ENCODE peak calls at places on chromosomes 16 and 17, in eight cellular contexts. Y is aorta, F is right lobe of liver, U is HCT116, P is cardiac muscle cell, H is psoas muscle, O is colonic mucosa, Z is neural progenitor cell. J is an unnamed sample. For H3K4me1, the result is how much of the 10 kb centered on the place peaks cover.

GRCh38 chr17:12128946-12129345 is 108.3 kb downstream of the MAP2K4 start:
- DNase-seq in Y (no peak), F (no peak), U (no peak), P (no peak), H (no peak), O (no peak), Z (no peak), J (no peak)

GRCh38 chr16:88685156-88686061 is 898 bp downstream of the SNAI3 start:
- DNase-seq in Y (no peak), F (peak), U (no peak), P (no peak), H (no peak), O (no peak), Z (peak), J (no peak)

GRCh38 chr16:63289834-63290460 is 1253.7 kb upstream of the CDH8 start:
- DNase-seq in Y (no peak), F (no peak), U (no peak), P (peak), H (no peak), O (peak), Z (peak), J (no peak)

GRCh38 chr16:13756411-13756810 is 163.5 kb upstream of the ERCC4 start:
- DNase-seq in Y (no peak), F (no peak), U (no peak), P (no peak), H (no peak), O (no peak), Z (peak), J (no peak)

GRCh38 chr17:28746611-28747045 is 2.8 kb downstream of the TRAF4 start:
- DNase-seq in Y (peak), F (peak), U (no peak), P (no peak), H (no peak), O (peak), Z (peak), J (no peak)

GRCh38 chr17:58991718-58992331 is 114.9 kb downstream of the TRIM37 start:
- DNase-seq in Y (no peak), F (peak), U (no peak), P (no peak), H (no peak), O (peak), Z (no peak), J (no peak)

GRCh38 chr17:4235372-4236279 is 28.2 kb downstream of the ANKFY1 start:
- DNase-seq in Y (no peak), F (peak), U (no peak), P (no peak), H (no peak), O (no peak), Z (no peak), J (no peak)

GRCh38 chr17:57243171-57243622 is 13.1 kb upstream of the MSI2 start:
- DNase-seq in Y (peak), F (peak), U (peak), P (peak), H (peak), O (peak), Z (peak), J (peak)

GRCh38 chr16:86209202-86209601 is 301.1 kb upstream of the FOXF1 start:
- DNase-seq in Y (no peak), F (no peak), U (no peak), P (no peak), H (no peak), O (no peak), Z (no peak), J (no peak)

GRCh38 chr17:81196505-81197408 is 26.0 kb downstream of the CEP131 start:
- DNase-seq in Y (no peak), F (no peak), U (no peak), P (no peak), H (no peak), O (no peak), Z (no peak), J (peak)

GRCh38 chr16:680967-681745 is 946 bp downstream of the STUB1 start:
- DNase-seq in Y (no peak), F (peak), U (no peak), P (peak), H (peak), O (peak), Z (peak), J (peak)

GRCh38 chr16:19804538-19805323 is 79.9 kb downstream of the GPRC5B start:
- DNase-seq in Y (peak), F (peak), U (no peak), P (no peak), H (peak), O (peak), Z (peak), J (peak)

GRCh38 chr17:74758846-74759163 is 10.4 kb downstream of the NHERF1 start:
- DNase-seq in Y (no peak), F (no peak), U (no peak), P (no peak), H (no peak), O (no peak), Z (no peak), J (no peak)

GRCh38 chr17:73800893-73801292 is 156.6 kb upstream of the SDK2 start:
- DNase-seq in Y (no peak), F (no peak), U (no peak), P (no peak), H (no peak), O (no peak), Z (no peak), J (no peak)

GRCh38 chr16:23949630-23950290 is 114.0 kb downstream of the PRKCB start:
- DNase-seq in Y (peak), F (no peak), U (no peak), P (no peak), H (peak), O (peak), Z (no peak), J (no peak)

GRCh38 chr16:87308826-87309225 is 8.4 kb downstream of the C16orf95 start:
- DNase-seq in Y (no peak), F (no peak), U (no peak), P (no peak), H (no peak), O (no peak), Z (no peak), J (no peak)

GRCh38 chr16:67372664-67373063 is 20.6 kb downstream of the TPPP3 start:
- DNase-seq in Y (no peak), F (no peak), U (peak), P (no peak), H (no peak), O (no peak), Z (no peak), J (no peak)

GRCh38 chr16:82260212-82260795 is 90.3 kb upstream of the MPHOSPH6 start:
- DNase-seq in Y (no peak), F (no peak), U (no peak), P (no peak), H (no peak), O (no peak), Z (no peak), J (no peak)

GRCh38 chr17:55709984-55710383 is 12.7 kb downstream of the TMEM100 start:
- DNase-seq in Y (peak), F (no peak), U (no peak), P (no peak), H (peak), O (no peak), Z (no peak), J (no peak)

GRCh38 chr16:66483689-66484452 is 56.8 kb downstream of the BEAN1 start:
- DNase-seq in Y (peak), F (peak), U (peak), P (peak), H (peak), O (peak), Z (peak), J (peak)

GRCh38 chr16:23064642-23065041 is 84.6 kb downstream of the USP31 start:
- DNase-seq in Y (no peak), F (no peak), U (no peak), P (no peak), H (no peak), O (no peak), Z (no peak), J (peak)

DNA sequence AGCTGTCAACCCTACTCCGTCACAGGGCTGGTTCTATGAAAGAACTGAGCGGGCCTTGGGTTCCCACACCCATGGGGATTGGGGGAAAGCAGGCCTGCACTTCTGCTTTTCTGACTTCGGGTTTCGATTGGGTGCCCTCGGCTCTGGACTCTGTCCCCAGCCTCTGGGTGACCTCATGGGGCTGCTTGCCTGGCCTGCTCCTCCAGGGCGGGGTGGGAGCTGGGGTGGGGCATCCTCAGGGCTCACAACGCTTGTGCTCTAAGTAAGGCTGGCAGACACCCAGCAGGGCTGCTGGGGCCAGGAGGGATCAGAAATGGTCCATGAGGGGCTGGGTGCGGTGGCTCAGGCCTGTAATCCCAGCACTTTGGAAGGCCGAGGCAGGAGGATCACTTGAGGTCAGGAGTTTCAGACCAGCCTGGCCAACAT is 19.2 kb downstream of the ARHGAP27 start:
- DNase-seq in Y (peak), F (no peak), U (no peak), P (no peak), H (peak), O (peak), Z (no peak), J (no peak)
- H3K4me3 ChIP-seq in Y (no peak), F (no peak), U (no peak), P (no peak), H (no peak), O (no peak), Z (no peak), J (no peak)

GRCh38 chr16:4962716-4963115 is 4.6 kb downstream of the SEC14L5 start:
- DNase-seq in Y (no peak), F (no peak), U (no peak), P (no peak), H (no peak), O (no peak), Z (no peak), J (no peak)
- H3K4me1 ChIP-seq in Y (under half), F (under half), U (under half), P (under half), H (under half), O (under half), Z (under half), J (under half)

DNA sequence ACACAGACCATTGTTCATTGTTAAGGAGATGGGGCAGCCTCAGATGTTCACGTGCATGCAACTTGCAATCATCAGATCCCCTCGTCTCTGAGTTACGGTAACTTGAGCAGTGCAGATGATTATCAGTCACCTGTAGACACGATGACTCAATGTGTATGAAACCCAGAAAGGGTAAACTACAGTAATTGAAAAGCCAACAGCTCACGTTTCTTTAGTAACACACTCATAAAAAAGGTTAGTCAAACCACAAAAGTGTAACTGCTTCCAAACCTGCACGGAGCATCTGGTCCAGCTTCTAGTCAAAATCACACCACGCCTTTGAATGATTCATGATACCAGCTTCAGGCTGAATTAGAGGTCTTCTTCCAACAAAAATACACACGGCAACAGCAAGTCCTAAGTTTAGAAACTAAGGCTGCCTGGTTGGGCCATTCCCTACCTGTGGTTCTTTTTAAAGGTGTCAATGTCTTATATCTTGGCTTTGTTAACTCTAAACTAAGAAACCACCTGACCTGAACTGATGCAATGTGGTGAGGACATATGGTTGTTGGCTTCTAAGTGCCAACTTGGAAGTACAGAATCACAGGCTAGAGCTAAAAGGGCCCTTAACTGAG is 32.3 kb downstream of the GRB7 start:
- DNase-seq in Y (no peak), F (no peak), U (peak), P (no peak), H (no peak), O (no peak), Z (no peak), J (no peak)
- H3K4me3 ChIP-seq in Y (no peak), F (no peak), U (no peak), P (no peak), H (no peak), O (no peak), Z (no peak), J (no peak)

DNA sequence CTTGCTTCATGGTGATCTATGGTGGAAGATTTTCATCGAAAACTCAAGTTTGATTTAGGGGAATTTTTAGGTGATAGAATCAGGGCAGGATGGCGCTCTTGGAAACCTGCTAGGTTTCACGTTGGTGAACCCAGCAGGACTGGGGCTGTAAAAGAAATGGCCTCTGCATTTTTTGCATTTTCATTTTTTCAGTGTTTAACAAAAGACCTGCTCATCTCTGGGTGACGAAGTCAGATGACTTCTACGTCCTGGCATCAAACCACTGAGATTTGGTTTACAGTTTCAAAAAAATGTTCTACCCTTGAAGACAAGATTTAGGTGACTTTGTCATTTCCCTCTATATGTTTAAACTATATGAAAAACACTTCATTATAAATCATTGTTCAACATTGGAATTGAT is 1.9 kb downstream of the PGS1 start:
- DNase-seq in Y (no peak), F (no peak), U (no peak), P (no peak), H (no peak), O (no peak), Z (no peak), J (no peak)
- H3K4me1 ChIP-seq in Y (under half), F (under half), U (under half), P (under half), H (half or more), O (under half), Z (under half), J (half or more)

DNA sequence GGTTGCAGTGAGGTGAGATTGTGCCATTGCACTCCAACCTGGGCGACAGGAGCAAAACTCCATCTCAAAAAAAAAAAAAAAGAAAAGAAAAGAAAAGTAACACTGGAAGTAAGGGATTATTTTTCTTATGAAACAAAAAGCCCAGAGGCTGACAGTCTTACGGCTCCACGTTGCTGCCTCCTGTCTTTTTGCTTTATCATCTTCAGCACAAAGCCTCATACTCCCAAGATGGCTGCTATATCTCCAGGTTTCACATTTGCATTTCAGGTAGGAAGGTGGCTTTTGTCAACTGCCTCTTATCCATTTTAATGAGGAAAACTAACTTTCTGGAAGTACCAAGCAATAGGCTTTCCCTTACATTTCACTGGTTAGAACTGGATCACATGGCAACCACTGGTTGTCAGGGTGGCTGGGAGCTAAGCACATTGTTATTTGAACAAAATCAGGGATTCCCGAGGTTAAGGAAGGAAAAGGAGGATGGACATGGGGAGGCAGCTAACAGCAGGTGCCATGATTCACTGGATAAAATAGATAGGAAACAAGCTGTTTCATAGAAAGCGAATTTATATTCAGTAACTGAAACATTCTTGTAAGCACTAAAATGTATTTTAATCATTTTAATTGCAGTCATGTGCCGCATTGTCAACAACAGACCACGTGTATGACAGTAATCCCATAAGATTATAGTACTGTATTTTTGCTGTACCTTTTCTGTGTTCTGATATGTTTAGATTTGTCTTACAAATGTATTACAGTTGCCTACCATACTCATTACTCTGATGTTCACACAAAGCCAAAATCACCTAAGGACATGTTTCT is 58.6 kb downstream of the KSR1 start:
- DNase-seq in Y (no peak), F (no peak), U (no peak), P (no peak), H (no peak), O (no peak), Z (no peak), J (no peak)
- H3K4me3 ChIP-seq in Y (no peak), F (no peak), U (no peak), P (no peak), H (no peak), O (no peak), Z (no peak), J (no peak)

GRCh38 chr16:8958344-8958808 is 5.3 kb downstream of the USP7 start:
- DNase-seq in Y (peak), F (no peak), U (no peak), P (no peak), H (peak), O (peak), Z (peak), J (no peak)
- H3K4me1 ChIP-seq in Y (under half), F (under half), U (under half), P (half or more), H (half or more), O (under half), Z (half or more), J (half or more)

DNA sequence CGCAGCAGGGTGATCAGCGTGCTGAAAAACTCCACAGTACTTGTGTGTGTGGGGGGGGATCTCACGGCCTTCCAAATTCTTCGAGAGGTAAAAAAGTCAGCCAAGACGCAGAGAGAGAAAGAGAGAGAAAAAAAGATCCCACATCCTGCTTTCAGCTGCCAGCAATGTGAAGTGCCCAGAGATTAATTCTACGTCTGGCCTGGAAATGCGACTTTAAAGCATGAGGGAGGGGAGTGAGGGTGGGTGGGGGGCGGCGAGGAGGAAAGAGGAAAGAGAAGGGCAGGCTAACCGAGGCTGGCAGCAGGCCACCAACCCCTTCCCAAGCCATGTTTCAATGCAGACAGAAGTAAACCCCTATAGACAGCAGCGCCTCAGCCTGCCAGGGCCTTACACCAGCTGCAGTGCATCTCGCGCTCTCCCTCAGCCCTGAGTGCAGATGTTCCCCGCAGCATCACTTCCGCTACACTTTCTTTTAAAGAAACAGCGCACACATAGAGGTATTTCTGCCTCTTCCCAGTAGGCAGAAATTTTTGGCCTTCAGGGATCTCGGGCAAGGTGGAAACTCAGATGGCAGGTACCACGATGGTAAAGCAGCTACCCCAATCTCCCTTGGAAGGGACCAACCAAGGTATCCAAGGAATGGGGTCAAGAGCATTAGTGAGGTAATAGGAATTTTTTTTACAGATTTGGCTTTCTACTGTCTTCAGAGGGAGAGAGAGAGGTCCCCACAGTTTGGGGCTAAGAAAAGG is 87.8 kb downstream of the SMG6 start:
- DNase-seq in Y (peak), F (peak), U (no peak), P (peak), H (peak), O (peak), Z (peak), J (peak)
- H3K4me3 ChIP-seq in Y (peak), F (no peak), U (no peak), P (peak), H (peak), O (no peak), Z (no peak), J (peak)

GRCh38 chr17:16507918-16508533 is 16.0 kb upstream of the LRRC75A start:
- DNase-seq in Y (no peak), F (no peak), U (no peak), P (no peak), H (no peak), O (peak), Z (no peak), J (no peak)

GRCh38 chr17:16515933-16516332 is 23.9 kb upstream of the LRRC75A start:
- DNase-seq in Y (no peak), F (no peak), U (no peak), P (no peak), H (no peak), O (no peak), Z (no peak), J (no peak)

GRCh38 chr17:16513858-16514257 is 21.9 kb upstream of the LRRC75A start:
- DNase-seq in Y (no peak), F (no peak), U (no peak), P (no peak), H (no peak), O (no peak), Z (no peak), J (no peak)

GRCh38 chr17:16512011-16512410 is 20.0 kb upstream of the LRRC75A start:
- DNase-seq in Y (no peak), F (no peak), U (no peak), P (no peak), H (no peak), O (no peak), Z (peak), J (no peak)

GRCh38 chr17:16511515-16511914 is 19.5 kb upstream of the LRRC75A start:
- DNase-seq in Y (no peak), F (no peak), U (no peak), P (no peak), H (no peak), O (no peak), Z (no peak), J (no peak)
- H3K4me1 ChIP-seq in Y (under half), F (under half), U (under half), P (under half), H (under half), O (under half), Z (under half), J (under half)